ENCODE peak calls at places on chromosomes 12 and 14, in nine cellular contexts. One of them, this sample, is unnamed. For H3K36me3, the result is how much of the 10 kb centered on the place peaks cover.

GRCh38 chr14:21070610-21071224 is 613 bp downstream of the ARHGEF40 start:
- DNase-seq in MG63: peak
- DNase-seq in stomach: no peak
- DNase-seq in fibroblast of lung: peak
- DNase-seq in vagina: no peak
- DNase-seq in pancreas: peak
- DNase-seq in GM23338: peak
- DNase-seq in tibial artery: peak
- DNase-seq in ovary: peak
- DNase-seq in this sample: no peak

GRCh38 chr12:118035194-118036041 is 18.9 kb downstream of the RFC5 start:
- DNase-seq in MG63: peak
- DNase-seq in stomach: no peak
- DNase-seq in fibroblast of lung: peak
- DNase-seq in vagina: no peak
- DNase-seq in pancreas: no peak
- DNase-seq in GM23338: no peak
- DNase-seq in tibial artery: no peak
- DNase-seq in ovary: no peak
- DNase-seq in this sample: no peak

GRCh38 chr14:73461478-73462077 is 3.2 kb upstream of the NUMB start:
- DNase-seq in MG63: no peak
- DNase-seq in stomach: no peak
- DNase-seq in fibroblast of lung: no peak
- DNase-seq in vagina: no peak
- DNase-seq in pancreas: no peak
- DNase-seq in GM23338: no peak
- DNase-seq in tibial artery: no peak
- DNase-seq in ovary: no peak
- DNase-seq in this sample: no peak

GRCh38 chr14:66824251-66824650 is 316.3 kb downstream of the GPHN start:
- DNase-seq in MG63: no peak
- DNase-seq in stomach: no peak
- DNase-seq in fibroblast of lung: no peak
- DNase-seq in vagina: no peak
- DNase-seq in pancreas: no peak
- DNase-seq in GM23338: no peak
- DNase-seq in tibial artery: no peak
- DNase-seq in ovary: no peak
- DNase-seq in this sample: no peak

GRCh38 chr12:120972870-120973543 is 5.3 kb upstream of the HNF1A start:
- DNase-seq in MG63: no peak
- DNase-seq in stomach: no peak
- DNase-seq in fibroblast of lung: no peak
- DNase-seq in vagina: no peak
- DNase-seq in pancreas: peak
- DNase-seq in GM23338: peak
- DNase-seq in tibial artery: no peak
- DNase-seq in ovary: no peak
- DNase-seq in this sample: no peak

GRCh38 chr14:104383088-104383805 is 196.3 kb upstream of the C14orf180 start:
- DNase-seq in MG63: no peak
- DNase-seq in stomach: no peak
- DNase-seq in fibroblast of lung: no peak
- DNase-seq in vagina: no peak
- DNase-seq in pancreas: peak
- DNase-seq in GM23338: no peak
- DNase-seq in tibial artery: peak
- DNase-seq in ovary: no peak
- DNase-seq in this sample: no peak

GRCh38 chr14:28751467-28752058 is 15.0 kb upstream of the FOXG1 start:
- DNase-seq in MG63: peak
- DNase-seq in stomach: peak
- DNase-seq in fibroblast of lung: peak
- DNase-seq in vagina: no peak
- DNase-seq in pancreas: no peak
- DNase-seq in GM23338: peak
- DNase-seq in tibial artery: no peak
- DNase-seq in ovary: no peak
- DNase-seq in this sample: peak

GRCh38 chr14:67704484-67705089 is 2.9 kb downstream of the RDH12 start:
- DNase-seq in MG63: no peak
- DNase-seq in stomach: no peak
- DNase-seq in fibroblast of lung: peak
- DNase-seq in vagina: no peak
- DNase-seq in pancreas: no peak
- DNase-seq in GM23338: peak
- DNase-seq in tibial artery: no peak
- DNase-seq in ovary: no peak
- DNase-seq in this sample: peak

GRCh38 chr14:76413962-76414665 is 38.2 kb downstream of the ESRRB start:
- DNase-seq in MG63: no peak
- DNase-seq in stomach: no peak
- DNase-seq in fibroblast of lung: no peak
- DNase-seq in vagina: no peak
- DNase-seq in pancreas: no peak
- DNase-seq in GM23338: peak
- DNase-seq in tibial artery: no peak
- DNase-seq in ovary: no peak
- DNase-seq in this sample: no peak

GRCh38 chr14:99725774-99726537 is 41.9 kb downstream of the CYP46A1 start:
- DNase-seq in MG63: no peak
- DNase-seq in stomach: no peak
- DNase-seq in fibroblast of lung: no peak
- DNase-seq in vagina: peak
- DNase-seq in pancreas: no peak
- DNase-seq in GM23338: no peak
- DNase-seq in tibial artery: no peak
- DNase-seq in ovary: no peak
- DNase-seq in this sample: no peak

GRCh38 chr12:56602239-56602638 is 27.9 kb downstream of the BAZ2A start:
- DNase-seq in MG63: no peak
- DNase-seq in stomach: no peak
- DNase-seq in fibroblast of lung: peak
- DNase-seq in vagina: no peak
- DNase-seq in pancreas: no peak
- DNase-seq in GM23338: no peak
- DNase-seq in tibial artery: no peak
- DNase-seq in ovary: no peak
- DNase-seq in this sample: no peak

GRCh38 chr14:96410119-96410518 is 18.2 kb downstream of the AK7 start:
- DNase-seq in MG63: no peak
- DNase-seq in stomach: no peak
- DNase-seq in fibroblast of lung: no peak
- DNase-seq in vagina: peak
- DNase-seq in pancreas: no peak
- DNase-seq in GM23338: no peak
- DNase-seq in tibial artery: no peak
- DNase-seq in ovary: no peak
- DNase-seq in this sample: no peak

GRCh38 chr12:51160814-51161459 is 12.0 kb downstream of the TFCP2 start:
- DNase-seq in MG63: no peak
- DNase-seq in stomach: no peak
- DNase-seq in fibroblast of lung: peak
- DNase-seq in vagina: no peak
- DNase-seq in pancreas: no peak
- DNase-seq in GM23338: no peak
- DNase-seq in tibial artery: no peak
- DNase-seq in ovary: no peak
- DNase-seq in this sample: no peak

GRCh38 chr12:127515941-127516340 is 751.0 kb upstream of the TMEM132C start:
- DNase-seq in MG63: no peak
- DNase-seq in stomach: no peak
- DNase-seq in fibroblast of lung: no peak
- DNase-seq in vagina: no peak
- DNase-seq in pancreas: no peak
- DNase-seq in GM23338: no peak
- DNase-seq in tibial artery: no peak
- DNase-seq in ovary: no peak
- DNase-seq in this sample: no peak

GRCh38 chr12:108985750-108986149 is 35.1 kb downstream of the SVOP start:
- DNase-seq in MG63: no peak
- DNase-seq in stomach: no peak
- DNase-seq in fibroblast of lung: no peak
- DNase-seq in vagina: no peak
- DNase-seq in pancreas: no peak
- DNase-seq in GM23338: no peak
- DNase-seq in tibial artery: no peak
- DNase-seq in ovary: no peak
- DNase-seq in this sample: no peak

GRCh38 chr14:101906645-101907044 is 57.7 kb upstream of the DYNC1H1 start:
- DNase-seq in MG63: no peak
- DNase-seq in stomach: no peak
- DNase-seq in fibroblast of lung: no peak
- DNase-seq in vagina: no peak
- DNase-seq in pancreas: no peak
- DNase-seq in GM23338: no peak
- DNase-seq in tibial artery: no peak
- DNase-seq in ovary: no peak
- DNase-seq in this sample: no peak

GRCh38 chr12:104454997-104455396 is 1.8 kb upstream of the CHST11 start:
- DNase-seq in MG63: peak
- DNase-seq in stomach: no peak
- DNase-seq in fibroblast of lung: peak
- DNase-seq in vagina: no peak
- DNase-seq in pancreas: no peak
- DNase-seq in GM23338: no peak
- DNase-seq in tibial artery: no peak
- DNase-seq in ovary: no peak
- DNase-seq in this sample: no peak

DNA sequence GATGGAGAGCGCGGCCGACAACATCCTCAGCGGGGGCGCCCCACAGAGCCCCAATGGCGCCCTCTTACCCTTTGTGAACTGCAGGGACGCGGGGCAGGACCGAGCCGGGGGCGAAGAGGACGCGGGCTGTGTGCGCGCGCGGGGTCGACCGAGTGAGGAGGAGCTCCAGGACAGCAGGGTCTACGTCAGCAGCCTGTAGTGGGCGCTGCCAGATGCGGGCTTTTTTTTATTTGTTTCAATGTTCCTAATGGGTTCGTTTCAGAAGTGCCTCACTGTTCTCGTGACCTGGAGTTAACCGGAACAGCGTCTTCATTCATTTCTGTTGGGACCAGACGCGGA is 103.8 kb upstream of the FKBP4 start:
- DNase-seq in MG63: no peak
- DNase-seq in stomach: no peak
- DNase-seq in fibroblast of lung: peak
- DNase-seq in vagina: no peak
- DNase-seq in pancreas: no peak
- DNase-seq in GM23338: peak
- DNase-seq in tibial artery: no peak
- DNase-seq in ovary: no peak
- DNase-seq in this sample: peak
- H3K36me3 ChIP-seq in MG63: under half
- H3K36me3 ChIP-seq in stomach: half or more
- H3K36me3 ChIP-seq in fibroblast of lung: under half
- H3K36me3 ChIP-seq in vagina: under half
- H3K36me3 ChIP-seq in pancreas: under half
- H3K36me3 ChIP-seq in GM23338: under half
- H3K36me3 ChIP-seq in tibial artery: under half
- H3K36me3 ChIP-seq in ovary: under half
- H3K36me3 ChIP-seq in this sample: under half

DNA sequence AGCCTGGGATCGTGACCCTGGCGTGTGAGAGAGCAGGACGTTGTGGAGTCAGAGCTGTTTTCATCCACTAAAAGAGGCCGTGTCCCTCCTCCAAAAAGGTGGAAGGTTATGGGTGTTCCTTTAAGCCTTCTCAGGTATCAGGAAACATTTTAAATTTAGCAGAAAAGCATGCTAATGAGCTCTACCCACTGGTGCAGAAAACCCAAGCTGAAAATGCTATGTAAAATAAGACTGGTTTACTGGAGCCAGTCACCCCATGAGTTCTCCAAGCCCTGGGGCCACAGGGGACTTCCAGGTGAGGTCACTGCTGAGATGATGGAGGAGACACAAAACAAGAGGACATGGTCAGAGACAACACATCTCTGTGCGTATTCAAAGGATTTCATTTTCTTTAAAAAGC is 14.0 kb downstream of the PRKAB1 start:
- DNase-seq in MG63: no peak
- DNase-seq in stomach: no peak
- DNase-seq in fibroblast of lung: no peak
- DNase-seq in vagina: no peak
- DNase-seq in pancreas: no peak
- DNase-seq in GM23338: no peak
- DNase-seq in tibial artery: no peak
- DNase-seq in ovary: no peak
- DNase-seq in this sample: no peak
- H3K36me3 ChIP-seq in MG63: under half
- H3K36me3 ChIP-seq in stomach: half or more
- H3K36me3 ChIP-seq in fibroblast of lung: under half
- H3K36me3 ChIP-seq in vagina: under half
- H3K36me3 ChIP-seq in pancreas: half or more
- H3K36me3 ChIP-seq in GM23338: under half
- H3K36me3 ChIP-seq in tibial artery: under half
- H3K36me3 ChIP-seq in ovary: under half
- H3K36me3 ChIP-seq in this sample: half or more

GRCh38 chr14:68939893-68940613 is 39.0 kb downstream of the ACTN1 start:
- DNase-seq in MG63: peak
- DNase-seq in stomach: peak
- DNase-seq in fibroblast of lung: peak
- DNase-seq in vagina: no peak
- DNase-seq in pancreas: peak
- DNase-seq in GM23338: peak
- DNase-seq in tibial artery: peak
- DNase-seq in ovary: peak
- DNase-seq in this sample: no peak
- H3K36me3 ChIP-seq in MG63: under half
- H3K36me3 ChIP-seq in stomach: under half
- H3K36me3 ChIP-seq in fibroblast of lung: under half
- H3K36me3 ChIP-seq in vagina: under half
- H3K36me3 ChIP-seq in pancreas: under half
- H3K36me3 ChIP-seq in GM23338: under half
- H3K36me3 ChIP-seq in tibial artery: under half
- H3K36me3 ChIP-seq in ovary: under half
- H3K36me3 ChIP-seq in this sample: under half

GRCh38 chr12:71857657-71858056 is 18.1 kb downstream of the TBC1D15 start:
- DNase-seq in MG63: no peak
- DNase-seq in stomach: no peak
- DNase-seq in fibroblast of lung: no peak
- DNase-seq in vagina: no peak
- DNase-seq in pancreas: no peak
- DNase-seq in GM23338: no peak
- DNase-seq in tibial artery: no peak
- DNase-seq in ovary: no peak
- DNase-seq in this sample: no peak

GRCh38 chr12:71858848-71859247 is 19.3 kb downstream of the TBC1D15 start:
- DNase-seq in MG63: no peak
- DNase-seq in stomach: no peak
- DNase-seq in fibroblast of lung: no peak
- DNase-seq in vagina: no peak
- DNase-seq in pancreas: no peak
- DNase-seq in GM23338: no peak
- DNase-seq in tibial artery: no peak
- DNase-seq in ovary: no peak
- DNase-seq in this sample: no peak

GRCh38 chr12:71849109-71849851 is 9.7 kb downstream of the TBC1D15 start:
- DNase-seq in MG63: no peak
- DNase-seq in stomach: no peak
- DNase-seq in fibroblast of lung: no peak
- DNase-seq in vagina: no peak
- DNase-seq in pancreas: no peak
- DNase-seq in GM23338: no peak
- DNase-seq in tibial artery: no peak
- DNase-seq in ovary: no peak
- DNase-seq in this sample: no peak

GRCh38 chr12:71854594-71854993 is 15.0 kb downstream of the TBC1D15 start:
- DNase-seq in MG63: no peak
- DNase-seq in stomach: no peak
- DNase-seq in fibroblast of lung: no peak
- DNase-seq in vagina: no peak
- DNase-seq in pancreas: no peak
- DNase-seq in GM23338: no peak
- DNase-seq in tibial artery: no peak
- DNase-seq in ovary: no peak
- DNase-seq in this sample: no peak
- H3K36me3 ChIP-seq in MG63: under half
- H3K36me3 ChIP-seq in stomach: under half
- H3K36me3 ChIP-seq in fibroblast of lung: under half
- H3K36me3 ChIP-seq in vagina: under half
- H3K36me3 ChIP-seq in pancreas: under half
- H3K36me3 ChIP-seq in GM23338: under half
- H3K36me3 ChIP-seq in tibial artery: under half
- H3K36me3 ChIP-seq in ovary: under half
- H3K36me3 ChIP-seq in this sample: under half

This sample was measured in CD4-positive, CD25-positive, alpha-beta regulatory T cell.